ENCODE peak calls at places on chromosomes 3 and 15, in nine cellular contexts. One of them, this sample, is unnamed.

GRCh38 chr3:112302881-112303761 is 9.1 kb upstream of the SLC9C1 start:
- DNase-seq in tibial artery: no peak
- DNase-seq in stimulated activated CD8-positive, alpha-beta memory T cell treated with anti-CD3 and anti-CD28 coated beads, Interleukin-4, amount 100 ng/mL, for 24 hours: no peak
- DNase-seq in fibroblast of lung: peak
- DNase-seq in HT1080: no peak
- DNase-seq in HuH-7: no peak
- DNase-seq in Calu3: no peak
- DNase-seq in ovary: no peak
- DNase-seq in cerebellar cortex: no peak
- DNase-seq in this sample: no peak

GRCh38 chr3:57555316-57555715 is 758 bp upstream of the PDE12 start:
- DNase-seq in tibial artery: no peak
- DNase-seq in stimulated activated CD8-positive, alpha-beta memory T cell treated with anti-CD3 and anti-CD28 coated beads, Interleukin-4, amount 100 ng/mL, for 24 hours: no peak
- DNase-seq in fibroblast of lung: no peak
- DNase-seq in HT1080: no peak
- DNase-seq in HuH-7: no peak
- DNase-seq in Calu3: no peak
- DNase-seq in ovary: no peak
- DNase-seq in cerebellar cortex: no peak
- DNase-seq in this sample: no peak

GRCh38 chr15:31267161-31268107 is 59.2 kb upstream of the KLF13 start:
- DNase-seq in tibial artery: peak
- DNase-seq in stimulated activated CD8-positive, alpha-beta memory T cell treated with anti-CD3 and anti-CD28 coated beads, Interleukin-4, amount 100 ng/mL, for 24 hours: no peak
- DNase-seq in fibroblast of lung: no peak
- DNase-seq in HT1080: no peak
- DNase-seq in HuH-7: no peak
- DNase-seq in Calu3: no peak
- DNase-seq in ovary: no peak
- DNase-seq in cerebellar cortex: no peak
- DNase-seq in this sample: no peak

GRCh38 chr15:69648775-69649735 is 196.4 kb downstream of the RPLP1 start:
- DNase-seq in tibial artery: no peak
- DNase-seq in stimulated activated CD8-positive, alpha-beta memory T cell treated with anti-CD3 and anti-CD28 coated beads, Interleukin-4, amount 100 ng/mL, for 24 hours: no peak
- DNase-seq in fibroblast of lung: no peak
- DNase-seq in HT1080: no peak
- DNase-seq in HuH-7: no peak
- DNase-seq in Calu3: no peak
- DNase-seq in ovary: no peak
- DNase-seq in cerebellar cortex: no peak
- DNase-seq in this sample: no peak

GRCh38 chr15:40593130-40593529 is 919 bp upstream of the KNL1 start:
- DNase-seq in tibial artery: no peak
- DNase-seq in stimulated activated CD8-positive, alpha-beta memory T cell treated with anti-CD3 and anti-CD28 coated beads, Interleukin-4, amount 100 ng/mL, for 24 hours: no peak
- DNase-seq in fibroblast of lung: no peak
- DNase-seq in HT1080: no peak
- DNase-seq in HuH-7: no peak
- DNase-seq in Calu3: no peak
- DNase-seq in ovary: no peak
- DNase-seq in cerebellar cortex: no peak
- DNase-seq in this sample: no peak

GRCh38 chr3:63927623-63928280 is 15.6 kb upstream of the SCAANT1 start:
- DNase-seq in tibial artery: no peak
- DNase-seq in stimulated activated CD8-positive, alpha-beta memory T cell treated with anti-CD3 and anti-CD28 coated beads, Interleukin-4, amount 100 ng/mL, for 24 hours: no peak
- DNase-seq in fibroblast of lung: no peak
- DNase-seq in HT1080: no peak
- DNase-seq in HuH-7: no peak
- DNase-seq in Calu3: no peak
- DNase-seq in ovary: no peak
- DNase-seq in cerebellar cortex: no peak
- DNase-seq in this sample: no peak

GRCh38 chr15:53246996-53247395 is 456.9 kb upstream of the ONECUT1 start:
- DNase-seq in tibial artery: no peak
- DNase-seq in stimulated activated CD8-positive, alpha-beta memory T cell treated with anti-CD3 and anti-CD28 coated beads, Interleukin-4, amount 100 ng/mL, for 24 hours: no peak
- DNase-seq in fibroblast of lung: peak
- DNase-seq in HT1080: peak
- DNase-seq in HuH-7: no peak
- DNase-seq in Calu3: no peak
- DNase-seq in ovary: no peak
- DNase-seq in cerebellar cortex: no peak
- DNase-seq in this sample: no peak

GRCh38 chr15:36579792-36580431 is 486 bp downstream of the CDIN1 start:
- DNase-seq in tibial artery: no peak
- DNase-seq in stimulated activated CD8-positive, alpha-beta memory T cell treated with anti-CD3 and anti-CD28 coated beads, Interleukin-4, amount 100 ng/mL, for 24 hours: peak
- DNase-seq in fibroblast of lung: no peak
- DNase-seq in HT1080: no peak
- DNase-seq in HuH-7: no peak
- DNase-seq in Calu3: no peak
- DNase-seq in ovary: peak
- DNase-seq in cerebellar cortex: no peak
- DNase-seq in this sample: no peak

GRCh38 chr3:141306922-141307321 is 61.4 kb upstream of the ZBTB38 start:
- DNase-seq in tibial artery: no peak
- DNase-seq in stimulated activated CD8-positive, alpha-beta memory T cell treated with anti-CD3 and anti-CD28 coated beads, Interleukin-4, amount 100 ng/mL, for 24 hours: no peak
- DNase-seq in fibroblast of lung: no peak
- DNase-seq in HT1080: peak
- DNase-seq in HuH-7: no peak
- DNase-seq in Calu3: no peak
- DNase-seq in ovary: no peak
- DNase-seq in cerebellar cortex: no peak
- DNase-seq in this sample: no peak

GRCh38 chr15:82999905-83000671 is 11.4 kb downstream of the C15orf40 start:
- DNase-seq in tibial artery: no peak
- DNase-seq in stimulated activated CD8-positive, alpha-beta memory T cell treated with anti-CD3 and anti-CD28 coated beads, Interleukin-4, amount 100 ng/mL, for 24 hours: no peak
- DNase-seq in fibroblast of lung: peak
- DNase-seq in HT1080: peak
- DNase-seq in HuH-7: peak
- DNase-seq in Calu3: peak
- DNase-seq in ovary: no peak
- DNase-seq in cerebellar cortex: peak
- DNase-seq in this sample: no peak

GRCh38 chr15:35818846-35819245 is 272.9 kb upstream of the DPH6 start:
- DNase-seq in tibial artery: no peak
- DNase-seq in stimulated activated CD8-positive, alpha-beta memory T cell treated with anti-CD3 and anti-CD28 coated beads, Interleukin-4, amount 100 ng/mL, for 24 hours: no peak
- DNase-seq in fibroblast of lung: no peak
- DNase-seq in HT1080: no peak
- DNase-seq in HuH-7: no peak
- DNase-seq in Calu3: no peak
- DNase-seq in ovary: no peak
- DNase-seq in cerebellar cortex: no peak
- DNase-seq in this sample: no peak

GRCh38 chr15:71302861-71303410 is 187.7 kb downstream of the THSD4 start:
- DNase-seq in tibial artery: no peak
- DNase-seq in stimulated activated CD8-positive, alpha-beta memory T cell treated with anti-CD3 and anti-CD28 coated beads, Interleukin-4, amount 100 ng/mL, for 24 hours: no peak
- DNase-seq in fibroblast of lung: peak
- DNase-seq in HT1080: no peak
- DNase-seq in HuH-7: no peak
- DNase-seq in Calu3: no peak
- DNase-seq in ovary: no peak
- DNase-seq in cerebellar cortex: no peak
- DNase-seq in this sample: no peak

GRCh38 chr3:45516829-45517228 is 77.7 kb upstream of the LIMD1 start:
- DNase-seq in tibial artery: no peak
- DNase-seq in stimulated activated CD8-positive, alpha-beta memory T cell treated with anti-CD3 and anti-CD28 coated beads, Interleukin-4, amount 100 ng/mL, for 24 hours: no peak
- DNase-seq in fibroblast of lung: peak
- DNase-seq in HT1080: peak
- DNase-seq in HuH-7: no peak
- DNase-seq in Calu3: no peak
- DNase-seq in ovary: no peak
- DNase-seq in cerebellar cortex: no peak
- DNase-seq in this sample: no peak

GRCh38 chr3:41502461-41502860 is 303.2 kb downstream of the CTNNB1 start:
- DNase-seq in tibial artery: no peak
- DNase-seq in stimulated activated CD8-positive, alpha-beta memory T cell treated with anti-CD3 and anti-CD28 coated beads, Interleukin-4, amount 100 ng/mL, for 24 hours: no peak
- DNase-seq in fibroblast of lung: no peak
- DNase-seq in HT1080: no peak
- DNase-seq in HuH-7: no peak
- DNase-seq in Calu3: no peak
- DNase-seq in ovary: no peak
- DNase-seq in cerebellar cortex: no peak
- DNase-seq in this sample: no peak

GRCh38 chr3:106425021-106425420 is 556.2 kb upstream of the CBLB start:
- DNase-seq in tibial artery: no peak
- DNase-seq in stimulated activated CD8-positive, alpha-beta memory T cell treated with anti-CD3 and anti-CD28 coated beads, Interleukin-4, amount 100 ng/mL, for 24 hours: no peak
- DNase-seq in fibroblast of lung: peak
- DNase-seq in HT1080: no peak
- DNase-seq in HuH-7: no peak
- DNase-seq in Calu3: no peak
- DNase-seq in ovary: no peak
- DNase-seq in cerebellar cortex: no peak
- DNase-seq in this sample: no peak

GRCh38 chr3:52353291-52353855 is 37.3 kb downstream of the DNAH1 start:
- DNase-seq in tibial artery: no peak
- DNase-seq in stimulated activated CD8-positive, alpha-beta memory T cell treated with anti-CD3 and anti-CD28 coated beads, Interleukin-4, amount 100 ng/mL, for 24 hours: no peak
- DNase-seq in fibroblast of lung: no peak
- DNase-seq in HT1080: no peak
- DNase-seq in HuH-7: no peak
- DNase-seq in Calu3: no peak
- DNase-seq in ovary: no peak
- DNase-seq in cerebellar cortex: no peak
- DNase-seq in this sample: no peak

GRCh38 chr3:63654246-63654645 is 1.8 kb downstream of the SNTN start:
- DNase-seq in tibial artery: no peak
- DNase-seq in stimulated activated CD8-positive, alpha-beta memory T cell treated with anti-CD3 and anti-CD28 coated beads, Interleukin-4, amount 100 ng/mL, for 24 hours: no peak
- DNase-seq in fibroblast of lung: peak
- DNase-seq in HT1080: peak
- DNase-seq in HuH-7: no peak
- DNase-seq in Calu3: no peak
- DNase-seq in ovary: no peak
- DNase-seq in cerebellar cortex: no peak
- DNase-seq in this sample: no peak

GRCh38 chr15:46848704-46849103 is 868.6 kb upstream of the SEMA6D start:
- DNase-seq in tibial artery: no peak
- DNase-seq in stimulated activated CD8-positive, alpha-beta memory T cell treated with anti-CD3 and anti-CD28 coated beads, Interleukin-4, amount 100 ng/mL, for 24 hours: no peak
- DNase-seq in fibroblast of lung: peak
- DNase-seq in HT1080: peak
- DNase-seq in HuH-7: no peak
- DNase-seq in Calu3: no peak
- DNase-seq in ovary: no peak
- DNase-seq in cerebellar cortex: no peak
- DNase-seq in this sample: no peak

GRCh38 chr15:64692166-64692565 is 83.2 kb downstream of the RBPMS2 start:
- DNase-seq in tibial artery: peak
- DNase-seq in stimulated activated CD8-positive, alpha-beta memory T cell treated with anti-CD3 and anti-CD28 coated beads, Interleukin-4, amount 100 ng/mL, for 24 hours: no peak
- DNase-seq in fibroblast of lung: no peak
- DNase-seq in HT1080: no peak
- DNase-seq in HuH-7: no peak
- DNase-seq in Calu3: no peak
- DNase-seq in ovary: no peak
- DNase-seq in cerebellar cortex: no peak
- DNase-seq in this sample: no peak

GRCh38 chr15:82045179-82045891 is 483 bp downstream of the MEX3B start:
- DNase-seq in tibial artery: peak
- DNase-seq in stimulated activated CD8-positive, alpha-beta memory T cell treated with anti-CD3 and anti-CD28 coated beads, Interleukin-4, amount 100 ng/mL, for 24 hours: no peak
- DNase-seq in fibroblast of lung: peak
- DNase-seq in HT1080: peak
- DNase-seq in HuH-7: peak
- DNase-seq in Calu3: peak
- DNase-seq in ovary: peak
- DNase-seq in cerebellar cortex: peak
- DNase-seq in this sample: no peak

GRCh38 chr15:71709808-71710418 is 100.4 kb upstream of the NR2E3 start:
- DNase-seq in tibial artery: no peak
- DNase-seq in stimulated activated CD8-positive, alpha-beta memory T cell treated with anti-CD3 and anti-CD28 coated beads, Interleukin-4, amount 100 ng/mL, for 24 hours: no peak
- DNase-seq in fibroblast of lung: peak
- DNase-seq in HT1080: no peak
- DNase-seq in HuH-7: no peak
- DNase-seq in Calu3: no peak
- DNase-seq in ovary: no peak
- DNase-seq in cerebellar cortex: no peak
- DNase-seq in this sample: no peak

GRCh38 chr3:14234197-14235002 is 55.8 kb downstream of the LSM3 start:
- DNase-seq in tibial artery: no peak
- DNase-seq in stimulated activated CD8-positive, alpha-beta memory T cell treated with anti-CD3 and anti-CD28 coated beads, Interleukin-4, amount 100 ng/mL, for 24 hours: no peak
- DNase-seq in fibroblast of lung: peak
- DNase-seq in HT1080: no peak
- DNase-seq in HuH-7: no peak
- DNase-seq in Calu3: peak
- DNase-seq in ovary: no peak
- DNase-seq in cerebellar cortex: no peak
- DNase-seq in this sample: no peak

GRCh38 chr3:129238945-129239705 is 10.3 kb upstream of the COPG1 start:
- DNase-seq in tibial artery: peak
- DNase-seq in stimulated activated CD8-positive, alpha-beta memory T cell treated with anti-CD3 and anti-CD28 coated beads, Interleukin-4, amount 100 ng/mL, for 24 hours: no peak
- DNase-seq in fibroblast of lung: peak
- DNase-seq in HT1080: peak
- DNase-seq in HuH-7: no peak
- DNase-seq in Calu3: no peak
- DNase-seq in ovary: no peak
- DNase-seq in cerebellar cortex: no peak
- DNase-seq in this sample: no peak

GRCh38 chr3:125069968-125070745 is 14.4 kb upstream of the HEG1 start:
- DNase-seq in tibial artery: no peak
- DNase-seq in stimulated activated CD8-positive, alpha-beta memory T cell treated with anti-CD3 and anti-CD28 coated beads, Interleukin-4, amount 100 ng/mL, for 24 hours: no peak
- DNase-seq in fibroblast of lung: no peak
- DNase-seq in HT1080: no peak
- DNase-seq in HuH-7: no peak
- DNase-seq in Calu3: no peak
- DNase-seq in ovary: no peak
- DNase-seq in cerebellar cortex: no peak
- DNase-seq in this sample: no peak

GRCh38 chr3:49422379-49423248 is at the start of gene AMT:
- DNase-seq in tibial artery: no peak
- DNase-seq in stimulated activated CD8-positive, alpha-beta memory T cell treated with anti-CD3 and anti-CD28 coated beads, Interleukin-4, amount 100 ng/mL, for 24 hours: no peak
- DNase-seq in fibroblast of lung: no peak
- DNase-seq in HT1080: no peak
- DNase-seq in HuH-7: peak
- DNase-seq in Calu3: peak
- DNase-seq in ovary: peak
- DNase-seq in cerebellar cortex: peak
- DNase-seq in this sample: no peak

GRCh38 chr15:34182942-34183341 is 27.0 kb downstream of the KATNBL1 start:
- DNase-seq in tibial artery: no peak
- DNase-seq in stimulated activated CD8-positive, alpha-beta memory T cell treated with anti-CD3 and anti-CD28 coated beads, Interleukin-4, amount 100 ng/mL, for 24 hours: no peak
- DNase-seq in fibroblast of lung: peak
- DNase-seq in HT1080: no peak
- DNase-seq in HuH-7: no peak
- DNase-seq in Calu3: peak
- DNase-seq in ovary: no peak
- DNase-seq in cerebellar cortex: peak
- DNase-seq in this sample: no peak

GRCh38 chr15:96075895-96076294 is 254.6 kb upstream of the NR2F2 start:
- DNase-seq in tibial artery: no peak
- DNase-seq in stimulated activated CD8-positive, alpha-beta memory T cell treated with anti-CD3 and anti-CD28 coated beads, Interleukin-4, amount 100 ng/mL, for 24 hours: no peak
- DNase-seq in fibroblast of lung: no peak
- DNase-seq in HT1080: no peak
- DNase-seq in HuH-7: no peak
- DNase-seq in Calu3: no peak
- DNase-seq in ovary: no peak
- DNase-seq in cerebellar cortex: no peak
- DNase-seq in this sample: no peak

GRCh38 chr3:35200056-35200455 is 439.3 kb upstream of the ARPP21 start:
- DNase-seq in tibial artery: no peak
- DNase-seq in stimulated activated CD8-positive, alpha-beta memory T cell treated with anti-CD3 and anti-CD28 coated beads, Interleukin-4, amount 100 ng/mL, for 24 hours: no peak
- DNase-seq in fibroblast of lung: peak
- DNase-seq in HT1080: peak
- DNase-seq in HuH-7: no peak
- DNase-seq in Calu3: no peak
- DNase-seq in ovary: no peak
- DNase-seq in cerebellar cortex: no peak
- DNase-seq in this sample: peak

GRCh38 chr3:141412087-141412935 is 44.0 kb downstream of the ZBTB38 start:
- DNase-seq in tibial artery: peak
- DNase-seq in stimulated activated CD8-positive, alpha-beta memory T cell treated with anti-CD3 and anti-CD28 coated beads, Interleukin-4, amount 100 ng/mL, for 24 hours: peak
- DNase-seq in fibroblast of lung: peak
- DNase-seq in HT1080: no peak
- DNase-seq in HuH-7: no peak
- DNase-seq in Calu3: no peak
- DNase-seq in ovary: peak
- DNase-seq in cerebellar cortex: peak
- DNase-seq in this sample: peak

GRCh38 chr15:98731712-98732450 is 83.5 kb downstream of the IGF1R start:
- DNase-seq in tibial artery: no peak
- DNase-seq in stimulated activated CD8-positive, alpha-beta memory T cell treated with anti-CD3 and anti-CD28 coated beads, Interleukin-4, amount 100 ng/mL, for 24 hours: no peak
- DNase-seq in fibroblast of lung: no peak
- DNase-seq in HT1080: no peak
- DNase-seq in HuH-7: no peak
- DNase-seq in Calu3: no peak
- DNase-seq in ovary: no peak
- DNase-seq in cerebellar cortex: no peak
- DNase-seq in this sample: no peak

GRCh38 chr3:127671523-127672428 is 976 bp upstream of the ABTB1 start:
- DNase-seq in tibial artery: peak
- DNase-seq in stimulated activated CD8-positive, alpha-beta memory T cell treated with anti-CD3 and anti-CD28 coated beads, Interleukin-4, amount 100 ng/mL, for 24 hours: no peak
- DNase-seq in fibroblast of lung: peak
- DNase-seq in HT1080: peak
- DNase-seq in HuH-7: no peak
- DNase-seq in Calu3: peak
- DNase-seq in ovary: peak
- DNase-seq in cerebellar cortex: no peak
- DNase-seq in this sample: no peak

This sample was measured in NCI-H446.